ENCODE peak calls at places on chromosomes 12 and 14, in five cellular contexts. M is stimulated activated CD8-positive, alpha-beta memory T cell treated with anti-CD3 and anti-CD28 coated beads, Interleukin-4, amount 100 ng/mL, for 1 hour; P is stimulated activated effector memory CD8-positive, alpha-beta T cell treated with anti-CD3 and anti-CD28 coated beads, Interleukin-12 subunit alpha, Interleukin-12 subunit beta, amount 100 ng/mL, for 72 hours; S is stimulated activated CD4-positive, alpha-beta T cell treated with anti-CD3 and anti-CD28 coated beads, Interleukin-15, amount 100 ng/mL, for 1 hour; V is nucleus accumbens. D is an unnamed sample.

GRCh38 chr12:130281157-130281799 is 56.4 kb upstream of the PIWIL1 start:
- DNase-seq in M (no peak), P (peak; percentile 49), S (peak; percentile 31), V (peak; percentile 28), D (peak; percentile 24)

GRCh38 chr14:68247281-68247680 is 427.7 kb downstream of the RAD51B start:
- DNase-seq in M (no peak), P (no peak), S (no peak), V (no peak), D (no peak)

GRCh38 chr12:91613223-91613779 is 430.7 kb upstream of the DCN start:
- DNase-seq in M (no peak), P (no peak), S (no peak), V (no peak), D (no peak)

GRCh38 chr12:97560766-97561165 is 98.2 kb downstream of the RMST start:
- DNase-seq in M (no peak), P (no peak), S (no peak), V (no peak), D (no peak)

GRCh38 chr12:47837190-47838171 is 17.8 kb upstream of the HDAC7 start:
- DNase-seq in M (peak; percentile 56), P (peak; percentile 73), S (peak; percentile 54), V (peak; percentile 54), D (peak; percentile 58)

GRCh38 chr14:104651876-104652260 is 37.5 kb upstream of the INF2 start:
- DNase-seq in M (no peak), P (no peak), S (no peak), V (no peak), D (no peak)

GRCh38 chr14:54025661-54026060 is 69.0 kb upstream of the BMP4 start:
- DNase-seq in M (no peak), P (no peak), S (no peak), V (no peak), D (no peak)

GRCh38 chr12:5043589-5044419 is at the start of gene KCNA5:
- DNase-seq in M (no peak), P (no peak), S (no peak), V (peak; percentile 62), D (no peak)

D was measured in D721Med.